ENCODE peak calls at places on chromosomes 6 and 20, in eight cellular contexts. B is epithelial cell of proximal tubule; E is anterior cingulate cortex; O is sciatic nerve; I is choroid plexus epithelial cell; D is stimulated activated CD4-positive, alpha-beta T cell treated with anti-CD3 and anti-CD28 coated beads, Interleukin-12 subunit alpha, Interleukin-12 subunit beta, amount 100 ng/mL, for 48 hours; M is HEK293T; X is epithelial cell of esophagus. V is an unnamed sample.

GRCh38 chr20:64244870-64245603 is 10.5 kb upstream of the PCMTD2 start:
- DNase-seq in B (no peak), E (no peak), O (peak), I (no peak), D (no peak), M (no peak), X (no peak), V (no peak)

GRCh38 chr6:78831492-78831891 is 35.9 kb upstream of the IRAK1BP1 start:
- DNase-seq in B (no peak), E (no peak), O (no peak), I (peak), D (no peak), M (no peak), X (no peak), V (peak)

GRCh38 chr6:136415351-136416005 is 125.8 kb upstream of the BCLAF1 start:
- DNase-seq in B (no peak), E (no peak), O (no peak), I (peak), D (no peak), M (no peak), X (peak), V (no peak)

GRCh38 chr6:72913797-72914196 is 291.9 kb downstream of the KCNQ5 start:
- DNase-seq in B (no peak), E (no peak), O (no peak), I (no peak), D (no peak), M (no peak), X (peak), V (no peak)

GRCh38 chr20:13670160-13670559 is 31.4 kb upstream of the TASP1 start:
- DNase-seq in B (no peak), E (no peak), O (no peak), I (no peak), D (no peak), M (no peak), X (no peak), V (no peak)

GRCh38 chr6:131288214-131288613 is 152.9 kb downstream of the AKAP7 start:
- DNase-seq in B (no peak), E (no peak), O (no peak), I (no peak), D (no peak), M (no peak), X (no peak), V (no peak)

GRCh38 chr6:166907871-166908806 is 48.2 kb downstream of the RNASET2 start:
- DNase-seq in B (no peak), E (no peak), O (no peak), I (no peak), D (no peak), M (no peak), X (no peak), V (peak)

GRCh38 chr20:63315240-63315981 is 22.4 kb downstream of the COL20A1 start:
- DNase-seq in B (no peak), E (no peak), O (no peak), I (no peak), D (no peak), M (no peak), X (no peak), V (peak)

GRCh38 chr20:36144336-36144735 is 10.2 kb upstream of the EPB41L1 start:
- DNase-seq in B (no peak), E (no peak), O (no peak), I (no peak), D (no peak), M (no peak), X (no peak), V (no peak)